ENCODE peak calls at places on chromosome 7, in four cellular contexts. H is K562, T is HL-60, S is transverse colon. I is an unnamed sample.

GRCh38 chr7:45570797-45571196 is 3.4 kb upstream of the ADCY1 start:
- DNase-seq in H (no peak), T (no peak), S (no peak), I (no peak)

GRCh38 chr7:685540-685939 is 41.0 kb upstream of the DNAAF5 start:
- DNase-seq in H (no peak), T (no peak), S (no peak), I (no peak)

GRCh38 chr7:123594813-123595241 is 6.8 kb upstream of the ASB15 start:
- DNase-seq in H (no peak), T (no peak), S (peak), I (no peak)

GRCh38 chr7:105429746-105430612 is 41.3 kb upstream of the SRPK2 start:
- DNase-seq in H (peak), T (no peak), S (peak), I (no peak)

GRCh38 chr7:44101966-44102845 is 1.9 kb upstream of the AEBP1 start:
- DNase-seq in H (no peak), T (no peak), S (no peak), I (no peak)

GRCh38 chr7:23020742-23021401 is 6.9 kb upstream of the HYCC1 start:
- DNase-seq in H (no peak), T (no peak), S (no peak), I (no peak)

GRCh38 chr7:30172451-30172850 is 37.7 kb downstream of the MTURN start:
- DNase-seq in H (no peak), T (no peak), S (no peak), I (no peak)

GRCh38 chr7:45622058-45622457 is 47.9 kb downstream of the ADCY1 start:
- DNase-seq in H (no peak), T (no peak), S (no peak), I (no peak)

GRCh38 chr7:158820656-158821055 is 8.7 kb downstream of the ESYT2 start:
- DNase-seq in H (no peak), T (no peak), S (no peak), I (no peak)

GRCh38 chr7:113197274-113197673 is 78.9 kb upstream of the SMIM30 start:
- DNase-seq in H (no peak), T (no peak), S (no peak), I (no peak)

GRCh38 chr7:135773451-135773850 is 24.8 kb upstream of the FAM180A start:
- DNase-seq in H (no peak), T (no peak), S (peak), I (no peak)

GRCh38 chr7:143914938-143915337 is 13.0 kb upstream of the TCAF1 start:
- DNase-seq in H (no peak), T (no peak), S (no peak), I (no peak)

GRCh38 chr7:46583606-46584005 is 662.5 kb upstream of the IGFBP3 start:
- DNase-seq in H (no peak), T (no peak), S (no peak), I (no peak)

GRCh38 chr7:135620980-135621850 is 41.1 kb upstream of the STMP1 start:
- DNase-seq in H (peak), T (peak), S (peak), I (no peak)

GRCh38 chr7:46461334-46461777 is 540.3 kb upstream of the IGFBP3 start:
- DNase-seq in H (peak), T (no peak), S (no peak), I (no peak)

GRCh38 chr7:147556317-147556716 is 1034.2 kb upstream of the C7orf33 start:
- DNase-seq in H (no peak), T (no peak), S (no peak), I (no peak)

GRCh38 chr7:157010588-157011332 is at the start of gene MNX1:
- DNase-seq in H (peak), T (peak), S (peak), I (peak)

GRCh38 chr7:80890391-80890790 is 28.5 kb downstream of the SEMA3C start:
- DNase-seq in H (no peak), T (no peak), S (no peak), I (no peak)

GRCh38 chr7:29921404-29922010 is 68.1 kb downstream of the SCRN1 start:
- DNase-seq in H (peak), T (peak), S (peak), I (no peak)

GRCh38 chr7:15628876-15629275 is 57.6 kb downstream of the MEOX2 start:
- DNase-seq in H (no peak), T (no peak), S (no peak), I (no peak)

GRCh38 chr7:98559958-98560357 is 57.1 kb upstream of the NPTX2 start:
- DNase-seq in H (no peak), T (no peak), S (no peak), I (no peak)

GRCh38 chr7:155529845-155530244 is 16.5 kb downstream of the CNPY1 start:
- DNase-seq in H (no peak), T (no peak), S (no peak), I (peak)

GRCh38 chr7:29372351-29372931 is 177.9 kb downstream of the CHN2 start:
- DNase-seq in H (no peak), T (no peak), S (no peak), I (no peak)

GRCh38 chr7:22444181-22444966 is 55.6 kb downstream of the STEAP1B start:
- DNase-seq in H (no peak), T (no peak), S (peak), I (peak)

GRCh38 chr7:128063025-128063560 is 31.9 kb upstream of the LRRC4 start:
- DNase-seq in H (no peak), T (no peak), S (no peak), I (no peak)

GRCh38 chr7:50185188-50185587 is 92.1 kb upstream of the ZPBP start:
- DNase-seq in H (no peak), T (peak), S (no peak), I (no peak)

GRCh38 chr7:17846935-17847334 is 93.4 kb downstream of the SNX13 start:
- DNase-seq in H (no peak), T (no peak), S (no peak), I (no peak)

GRCh38 chr7:134988161-134988560 is 1.9 kb downstream of the AGBL3 start:
- DNase-seq in H (no peak), T (no peak), S (no peak), I (no peak)

GRCh38 chr7:129768614-129769399 is 157.3 kb downstream of the NRF1 start:
- DNase-seq in H (peak), T (no peak), S (no peak), I (no peak)

GRCh38 chr7:20172736-20173334 is 44.3 kb downstream of the MACC1 start:
- DNase-seq in H (peak), T (no peak), S (peak), I (no peak)

GRCh38 chr7:105594034-105594433 is 12.7 kb upstream of the EFCAB10 start:
- DNase-seq in H (no peak), T (no peak), S (no peak), I (no peak)

GRCh38 chr7:142279616-142280015 is 21.8 kb upstream of the PRSS58 start:
- DNase-seq in H (no peak), T (no peak), S (no peak), I (no peak)

GRCh38 chr7:20164420-20165145 is 52.6 kb downstream of the MACC1 start:
- DNase-seq in H (no peak), T (peak), S (no peak), I (no peak)

GRCh38 chr7:24917510-24918239 is 62.3 kb downstream of the OSBPL3 start:
- DNase-seq in H (no peak), T (no peak), S (no peak), I (no peak)

GRCh38 chr7:116546054-116546453 is 21.2 kb downstream of the CAV1 start:
- DNase-seq in H (no peak), T (no peak), S (no peak), I (no peak)

GRCh38 chr7:141402277-141402996 is 148.8 kb upstream of the AGK start:
- DNase-seq in H (no peak), T (no peak), S (no peak), I (no peak)

GRCh38 chr7:155299539-155300202 is 2.0 kb downstream of the INSIG1 start:
- DNase-seq in H (no peak), T (no peak), S (no peak), I (no peak)

GRCh38 chr7:35253182-35253679 is 669 bp downstream of the TBX20 start:
- DNase-seq in H (no peak), T (no peak), S (no peak), I (no peak)

GRCh38 chr7:73367006-73367405 is 39.0 kb downstream of the FKBP6 start:
- DNase-seq in H (peak), T (no peak), S (no peak), I (no peak)

DNA sequence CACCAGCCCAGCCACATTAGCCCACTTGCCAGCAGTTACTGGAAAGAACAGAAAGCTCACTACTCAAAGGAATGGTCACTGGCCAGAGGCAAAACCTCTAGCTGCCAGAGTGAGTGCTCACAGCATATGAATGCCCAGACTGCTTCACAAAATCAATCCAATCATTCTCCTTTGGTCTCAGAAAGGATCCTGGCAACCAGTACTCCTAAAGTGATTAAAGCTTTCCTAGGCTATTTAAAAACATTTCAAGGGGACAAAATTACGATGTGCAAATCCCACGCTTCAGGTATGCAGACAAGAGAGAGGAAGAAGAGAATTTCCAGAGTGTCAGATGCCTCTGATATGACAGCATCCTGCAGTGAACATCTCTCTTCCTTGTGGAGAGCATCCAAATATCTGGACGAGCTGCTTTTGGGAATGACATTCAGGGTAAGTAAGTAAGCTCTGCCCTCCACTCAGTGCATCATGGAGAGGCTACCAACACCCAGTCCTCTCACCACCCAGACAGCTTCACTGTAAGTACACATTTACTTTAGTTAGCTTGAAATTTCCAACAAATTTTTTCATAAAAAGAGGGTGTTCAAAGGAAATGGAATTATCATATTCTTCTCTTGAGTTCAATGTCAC is 25.1 kb downstream of the ICA1 start:
- DNase-seq in H (no peak), T (no peak), S (no peak), I (no peak)
- H3K27ac ChIP-seq in H (no peak), T (no peak), S (no peak), I (no peak)

GRCh38 chr7:51369746-51370145 is 53.1 kb upstream of the COBL start:
- DNase-seq in H (no peak), T (no peak), S (no peak), I (no peak)
- TF ChIP-seq POLR2AphosphoS5 in H (no peak), T (no peak), S (no peak), I (no peak)

GRCh38 chr7:1925349-1925748 is 255.3 kb downstream of the ELFN1 start:
- DNase-seq in H (peak), T (no peak), S (no peak), I (no peak)
- TF ChIP-seq CTCF in H (peak), T (no peak), S (no peak), I (no peak)

DNA sequence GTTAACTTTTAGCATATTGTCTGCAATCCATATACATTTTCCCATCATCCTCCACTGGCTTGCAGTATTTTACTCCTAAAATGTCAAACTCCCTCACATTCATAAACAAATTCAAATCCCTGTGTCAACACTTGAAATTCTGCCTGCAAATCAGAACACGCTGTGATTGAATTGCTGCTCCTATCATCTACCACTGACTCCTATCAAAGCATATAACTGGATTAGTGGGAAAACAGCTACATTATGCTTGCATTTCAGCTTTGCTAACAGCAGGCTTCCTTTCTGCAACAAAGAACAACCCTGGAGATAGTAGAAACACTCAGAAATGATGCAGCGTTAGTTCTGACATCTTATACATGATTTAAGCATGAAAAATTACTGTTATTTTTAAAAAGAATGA is 281.8 kb upstream of the HGF start:
- DNase-seq in H (no peak), T (no peak), S (no peak), I (no peak)
- H3K27ac ChIP-seq in H (no peak), T (no peak), S (peak), I (no peak)

GRCh38 chr7:6446977-6447588 is 671 bp downstream of the DAGLB start:
- DNase-seq in H (no peak), T (no peak), S (peak), I (peak)
- TF ChIP-seq POLR2AphosphoS5 in H (no peak), T (peak), S (peak), I (no peak)

GRCh38 chr7:86911703-86912102 is 147.8 kb downstream of the ELAPOR2 start:
- DNase-seq in H (peak), T (no peak), S (no peak), I (no peak)
- TF ChIP-seq CTCF in H (no peak), T (no peak), S (no peak), I (no peak)

DNA sequence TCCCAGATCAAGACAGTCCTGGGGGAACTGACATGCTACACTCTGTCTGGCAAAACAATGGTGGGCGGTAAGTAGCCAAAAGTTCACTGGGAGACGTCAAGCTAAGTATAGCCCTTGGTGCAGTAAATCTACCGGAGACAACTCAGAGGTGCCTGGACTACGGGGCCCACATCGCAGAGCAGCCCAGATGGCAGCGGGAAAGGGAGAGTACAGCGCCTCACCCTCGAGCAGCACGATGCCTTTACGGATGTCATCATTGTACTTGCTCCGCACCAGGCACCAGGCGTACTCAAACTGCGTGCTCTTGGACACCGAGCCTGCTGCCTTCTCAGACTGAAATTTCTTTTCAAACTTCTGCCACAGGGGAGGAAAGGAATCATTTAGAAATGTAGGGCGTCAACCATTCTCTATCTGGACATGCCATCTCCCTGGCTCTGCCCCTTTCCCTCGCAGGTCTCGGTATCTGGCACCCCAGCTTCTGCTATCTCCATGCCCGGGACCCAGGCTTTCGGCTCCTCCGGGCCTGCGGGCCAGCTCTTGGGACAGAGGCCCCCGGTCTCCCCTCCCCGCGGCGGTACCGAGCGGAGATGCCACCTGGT is 996 bp downstream of the FIS1 start:
- DNase-seq in H (peak), T (no peak), S (no peak), I (peak)
- H3K27ac ChIP-seq in H (peak), T (peak), S (peak), I (peak)

GRCh38 chr7:32937344-32938174 is 19.7 kb upstream of the FKBP9 start:
- DNase-seq in H (no peak), T (no peak), S (peak), I (peak)
- TF ChIP-seq POLR2AphosphoS5 in H (no peak), T (no peak), S (no peak), I (no peak)

GRCh38 chr7:55307123-55307916 is 57.8 kb upstream of the LANCL2 start:
- DNase-seq in H (no peak), T (peak), S (no peak), I (no peak)
- TF ChIP-seq CTCF in H (peak), T (no peak), S (no peak), I (no peak)

GRCh38 chr7:12418452-12418851 is 14.8 kb upstream of the VWDE start:
- DNase-seq in H (no peak), T (no peak), S (no peak), I (no peak)
- H3K27ac ChIP-seq in H (no peak), T (no peak), S (no peak), I (no peak)

I was measured in suprapubic skin.